ENCODE peak calls at places on chromosomes 2 and 18, in nine cellular contexts. B, V, O, D, S, N, R, P and G are unnamed samples.

GRCh38 chr2:205751621-205752031 is 69.3 kb downstream of the NRP2 start:
- DNase-seq in B (no peak), V (no peak), O (no peak), D (no peak), S (no peak), N (no peak), R (no peak), P (no peak), G (peak; percentile 50)

GRCh38 chr2:55986700-55987440 is 63.3 kb upstream of the EFEMP1 start:
- DNase-seq in B (no peak), V (peak; percentile 38), O (no peak), D (no peak), S (no peak), N (no peak), R (no peak), P (no peak), G (no peak)

GRCh38 chr18:8657873-8658521 is 47.4 kb upstream of the MTCL1 start:
- DNase-seq in B (no peak), V (peak; percentile 28), O (peak; percentile 37), D (peak; percentile 85), S (peak; percentile 73), N (no peak), R (no peak), P (peak; percentile 34), G (peak; percentile 62)

GRCh38 chr2:96760986-96761832 is 507 bp downstream of the CNNM4 start:
- DNase-seq in B (no peak), V (peak; percentile 60), O (peak; percentile 37), D (no peak), S (peak; percentile 51), N (peak; percentile 30), R (no peak), P (peak; percentile 45), G (peak; percentile 16)

GRCh38 chr2:230738924-230739323 is 26.3 kb downstream of the CAB39 start:
- DNase-seq in B (no peak), V (no peak), O (no peak), D (no peak), S (no peak), N (no peak), R (no peak), P (no peak), G (peak; percentile 79)

GRCh38 chr18:13615432-13615861 is 110.9 kb downstream of the FAM210A start:
- DNase-seq in B (no peak), V (peak; percentile 53), O (no peak), D (no peak), S (no peak), N (peak; percentile 17), R (no peak), P (no peak), G (no peak)

GRCh38 chr2:182862003-182862402 is 4.4 kb downstream of the FRZB start:
- DNase-seq in B (no peak), V (no peak), O (no peak), D (no peak), S (no peak), N (no peak), R (no peak), P (no peak), G (no peak)

GRCh38 chr2:64978514-64979268 is 10.5 kb upstream of the SLC1A4 start:
- DNase-seq in B (peak; percentile 41), V (peak; percentile 70), O (no peak), D (no peak), S (no peak), N (peak; percentile 32), R (peak; percentile 6), P (peak; percentile 50), G (peak; percentile 60)

GRCh38 chr2:238277695-238278094 is 10.7 kb downstream of the PER2 start:
- DNase-seq in B (no peak), V (no peak), O (no peak), D (no peak), S (peak; percentile 66), N (no peak), R (no peak), P (peak; percentile 88), G (no peak)

GRCh38 chr2:236859896-236860295 is 225.8 kb upstream of the COPS8 start:
- DNase-seq in B (no peak), V (no peak), O (no peak), D (no peak), S (no peak), N (no peak), R (no peak), P (peak; percentile 25), G (no peak)

GRCh38 chr18:42163316-42163715 is 208.3 kb downstream of the PIK3C3 start:
- DNase-seq in B (no peak), V (no peak), O (no peak), D (no peak), S (no peak), N (no peak), R (no peak), P (no peak), G (no peak)

DNA sequence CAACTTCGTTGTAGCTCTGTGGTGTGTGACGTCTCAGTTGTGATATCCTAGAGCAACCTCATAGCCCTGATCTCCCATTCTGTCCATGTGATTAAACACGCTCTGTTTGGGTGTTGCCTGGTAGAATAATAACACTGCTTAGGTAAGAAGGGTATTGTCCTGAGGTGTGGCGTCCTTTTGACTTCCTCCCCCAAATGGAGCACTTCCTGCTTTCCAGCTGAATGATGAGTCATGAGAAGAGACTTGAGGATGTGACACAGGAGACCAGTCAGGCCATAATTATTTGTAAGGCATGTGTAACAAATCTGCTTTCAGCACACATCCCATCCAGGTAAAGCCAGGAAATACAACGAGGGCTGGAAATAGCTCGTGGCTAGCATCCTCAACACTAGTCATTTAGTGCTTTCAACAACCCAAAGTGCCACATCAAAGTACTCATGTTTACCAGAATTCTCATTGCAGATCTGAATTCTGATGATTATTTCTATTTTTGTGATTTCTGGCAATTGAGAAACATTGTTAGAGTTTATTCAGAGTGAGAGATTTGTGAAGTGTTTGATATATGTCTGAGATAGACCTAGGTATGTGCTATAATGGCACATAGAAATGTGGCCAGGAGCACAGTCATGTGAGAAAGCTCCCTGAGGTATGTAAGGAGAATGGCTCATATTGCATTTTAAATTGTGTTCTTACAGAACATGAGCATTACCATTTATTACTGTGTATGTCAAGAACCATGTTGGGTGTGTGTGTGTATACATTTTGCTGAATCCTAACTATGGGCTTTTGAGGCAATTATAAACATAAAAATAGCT is 100.9 kb downstream of the RAPGEF4 start:
- DNase-seq in B (no peak), V (peak; percentile 79), O (no peak), D (no peak), S (no peak), N (no peak), R (peak; percentile 56), P (no peak), G (peak; percentile 94)
- TF ChIP-seq EZH2phosphoT487 in B (no peak), V (no peak), O (no peak), D (no peak), S (no peak), N (no peak), R (no peak), P (no peak), G (no peak)

DNA sequence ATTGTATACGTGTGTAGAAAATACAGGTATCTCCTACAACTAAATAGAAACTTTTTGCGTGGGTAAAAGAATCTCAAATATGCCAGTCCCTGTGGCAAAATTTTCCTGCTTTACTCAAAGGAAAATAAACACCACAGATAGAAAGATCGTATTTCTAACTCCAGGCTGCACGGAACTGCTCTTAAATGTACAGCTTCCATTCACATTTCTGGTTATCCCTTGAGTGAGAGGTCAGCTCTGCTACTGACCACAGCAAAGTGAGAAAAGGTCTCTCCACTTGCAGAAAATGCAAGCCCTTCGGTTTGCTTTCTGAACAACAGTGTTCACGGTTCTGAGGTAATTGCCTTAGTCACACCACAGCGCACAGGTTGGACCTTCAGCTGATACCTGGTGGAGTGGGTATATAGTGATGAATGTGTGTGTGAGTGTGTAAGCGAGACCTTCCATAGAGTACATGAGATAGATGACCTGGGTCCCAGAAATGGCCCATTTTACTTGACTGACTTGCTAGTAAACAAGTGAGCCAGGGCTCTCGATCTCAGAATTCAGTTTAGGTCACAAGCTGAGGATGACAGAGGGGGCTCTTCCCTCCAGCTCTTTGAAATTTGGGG is 52.1 kb downstream of the ALPK2 start:
- DNase-seq in B (no peak), V (no peak), O (no peak), D (no peak), S (no peak), N (no peak), R (no peak), P (no peak), G (no peak)
- H3K4me3 ChIP-seq in B (no peak overlapping the region), V (peak overlapping the region; percentile 96), O (no peak overlapping the region), D (peak overlapping the region; percentile 67), S (no peak overlapping the region), N (no peak overlapping the region), R (no peak overlapping the region), P (no peak overlapping the region), G (no peak overlapping the region)

GRCh38 chr2:42085706-42086487 is 38.1 kb downstream of the PKDCC start:
- DNase-seq in B (no peak), V (no peak), O (no peak), D (no peak), S (no peak), N (no peak), R (no peak), P (no peak), G (no peak)

GRCh38 chr2:42087137-42087856 is 39.5 kb downstream of the PKDCC start:
- DNase-seq in B (no peak), V (no peak), O (no peak), D (no peak), S (no peak), N (no peak), R (no peak), P (no peak), G (peak; percentile 53)

GRCh38 chr2:42084231-42084671 is 36.4 kb downstream of the PKDCC start:
- DNase-seq in B (no peak), V (no peak), O (peak; percentile 71), D (no peak), S (no peak), N (no peak), R (no peak), P (no peak), G (peak; percentile 29)

GRCh38 chr2:42087857-42088195 is 40.0 kb downstream of the PKDCC start:
- DNase-seq in B (no peak), V (no peak), O (no peak), D (no peak), S (no peak), N (no peak), R (no peak), P (no peak), G (no peak)

GRCh38 chr2:42086500-42086953 is 38.7 kb downstream of the PKDCC start:
- DNase-seq in B (peak; percentile 55), V (peak; percentile 75), O (peak; percentile 70), D (peak; percentile 87), S (peak; percentile 74), N (peak; percentile 52), R (peak; percentile 35), P (peak; percentile 85), G (peak; percentile 83)
- TF ChIP-seq EZH2phosphoT487 in B (no peak), V (no peak), O (no peak), D (no peak), S (no peak), N (no peak), R (no peak), P (no peak), G (no peak)

DNA sequence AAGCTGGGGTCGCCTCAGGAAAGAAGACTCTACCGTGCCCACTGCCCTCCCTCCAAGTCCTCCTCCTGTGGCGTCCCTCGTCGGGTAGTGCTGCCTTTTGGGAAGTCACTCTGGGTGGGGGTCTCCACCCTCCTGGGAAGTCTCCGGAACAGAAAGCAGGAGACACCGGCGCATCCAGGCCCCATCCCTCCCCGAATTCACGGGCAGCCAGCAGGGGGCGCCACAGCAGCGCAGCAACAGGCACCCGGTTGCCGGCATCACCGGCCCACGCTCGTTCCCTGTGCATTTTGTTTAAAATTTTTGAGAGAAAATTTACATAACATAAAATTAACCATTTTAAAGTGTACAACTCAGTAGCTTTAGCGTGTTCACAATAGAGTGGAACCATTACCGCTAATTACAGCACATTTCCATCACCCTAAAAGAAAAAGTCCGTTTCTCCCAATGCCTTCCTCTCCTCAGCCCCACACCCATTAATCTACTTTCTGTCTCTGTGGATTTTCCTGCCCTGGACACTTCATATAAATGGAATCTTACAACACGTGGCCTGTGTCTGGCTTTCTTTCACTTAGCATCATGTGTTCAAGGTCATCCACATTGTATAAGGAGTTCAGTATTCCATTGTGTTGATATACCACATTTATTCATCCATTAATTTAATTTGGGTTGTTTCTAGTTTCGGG is 62.3 kb downstream of the ADNP2 start:
- DNase-seq in B (no peak), V (peak; percentile 65), O (peak; percentile 64), D (peak; percentile 81), S (peak; percentile 65), N (no peak), R (no peak), P (peak; percentile 70), G (peak; percentile 29)
- H3K4me3 ChIP-seq in B (no peak overlapping the region), V (peak overlapping the region; percentile 55), O (no peak overlapping the region), D (no peak overlapping the region), S (no peak overlapping the region), N (no peak overlapping the region), R (no peak overlapping the region), P (no peak overlapping the region), G (no peak overlapping the region)